ENCODE peak calls at places on chromosome 14, in four cellular contexts. Z is colonic mucosa, U is ACHN, O is ureter. I is an unnamed sample.

GRCh38 chr14:31937730-31938346 is 139.3 kb upstream of the ARHGAP5 start:
- DNase-seq in Z (peak; percentile 63), O (peak; percentile 59), U (peak; percentile 89), I (peak; percentile 70)

GRCh38 chr14:66603945-66604344 is 96.0 kb downstream of the GPHN start:
- DNase-seq in Z (no peak), O (no peak), U (no peak), I (no peak)

GRCh38 chr14:24441904-24442239 is 704 bp downstream of the SDR39U1 start:
- DNase-seq in O (no peak), U (peak; percentile 51), Z (no peak), I (peak; percentile 35)

GRCh38 chr14:100592972-100593371 is 5.8 kb upstream of the BEGAIN start:
- DNase-seq in O (no peak), U (no peak), Z (no peak), I (no peak)

GRCh38 chr14:97120204-97121120 is 323.3 kb downstream of the VRK1 start:
- DNase-seq in U (peak; percentile 49), O (no peak), Z (no peak), I (no peak)

GRCh38 chr14:66476964-66477363 is 9.2 kb upstream of the CCDC196 start:
- DNase-seq in Z (no peak), U (no peak), O (no peak), I (no peak)

GRCh38 chr14:102768223-102769048 is 8.8 kb upstream of the TRAF3 start:
- DNase-seq in Z (no peak), O (no peak), U (no peak), I (no peak)

GRCh38 chr14:59214702-59215302 is 26.3 kb downstream of the DAAM1 start:
- DNase-seq in Z (no peak), O (no peak), U (no peak), I (no peak)

GRCh38 chr14:90454041-90455000 is 57.5 kb downstream of the CALM1 start:
- DNase-seq in O (no peak), U (peak; percentile 7), Z (peak; percentile 91), I (peak; percentile 88)

GRCh38 chr14:30786701-30787100 is 87.7 kb upstream of the COCH start:
- DNase-seq in O (no peak), U (no peak), Z (no peak), I (no peak)

GRCh38 chr14:74589291-74589879 is 22.7 kb downstream of the LTBP2 start:
- DNase-seq in U (no peak), Z (no peak), O (no peak), I (no peak)

GRCh38 chr14:63960926-63961567 is 108.2 kb downstream of the SYNE2 start:
- DNase-seq in Z (no peak), U (no peak), O (no peak), I (no peak)

GRCh38 chr14:92475451-92476187 is 38.0 kb upstream of the RIN3 start:
- DNase-seq in O (peak; percentile 65), U (no peak), Z (no peak), I (peak; percentile 30)

GRCh38 chr14:52071675-52072074 is 2.8 kb upstream of the NID2 start:
- DNase-seq in O (no peak), Z (no peak), U (no peak), I (no peak)

GRCh38 chr14:34750670-34751069 is 36.3 kb upstream of the CFL2 start:
- DNase-seq in U (no peak), O (no peak), Z (no peak), I (no peak)

GRCh38 chr14:105240811-105241576 is 7.3 kb upstream of the BTBD6 start:
- DNase-seq in Z (no peak), O (no peak), U (no peak), I (no peak)

GRCh38 chr14:92122351-92122677 is 545 bp downstream of the CPSF2 start:
- DNase-seq in Z (peak; percentile 32), O (no peak), U (peak; percentile 35), I (peak; percentile 23)

GRCh38 chr14:75439989-75440388 is 12.2 kb downstream of the JDP2 start:
- DNase-seq in U (no peak), Z (no peak), O (no peak), I (peak; percentile 50)

GRCh38 chr14:102591372-102591943 is 991 bp upstream of the RCOR1 start:
- DNase-seq in U (peak; percentile 31), O (peak; percentile 58), Z (peak; percentile 54), I (peak; percentile 52)

GRCh38 chr14:95998656-95999055 is 40.5 kb upstream of the C14orf132 start:
- DNase-seq in U (peak; percentile 2), Z (no peak), O (no peak), I (no peak)

GRCh38 chr14:24135584-24135833 is 485 bp upstream of the PSME1 start:
- DNase-seq in Z (no peak), O (no peak), U (no peak), I (no peak)

GRCh38 chr14:66174453-66174891 is 311.7 kb upstream of the CCDC196 start:
- DNase-seq in Z (no peak), O (no peak), U (no peak), I (no peak)

GRCh38 chr14:28300356-28300755 is 466.2 kb upstream of the FOXG1 start:
- DNase-seq in Z (no peak), O (no peak), U (no peak), I (no peak)

GRCh38 chr14:101625336-101626097 is 64.2 kb downstream of the DIO3 start:
- DNase-seq in Z (no peak), U (no peak), O (no peak), I (no peak)

GRCh38 chr14:67734675-67735074 is 33.0 kb downstream of the RDH12 start:
- DNase-seq in O (no peak), U (no peak), Z (no peak), I (no peak)

GRCh38 chr14:102819790-102820330 is 42.6 kb downstream of the TRAF3 start:
- DNase-seq in Z (no peak), O (no peak), U (no peak), I (no peak)

GRCh38 chr14:71321556-71322315 is 414.5 kb downstream of the PCNX1 start:
- DNase-seq in U (peak; percentile 38), Z (peak; percentile 49), O (peak; percentile 42), I (no peak)

GRCh38 chr14:69634871-69635270 is 23.5 kb downstream of the SUSD6 start:
- DNase-seq in U (no peak), Z (no peak), O (no peak), I (no peak)